ENCODE peak calls at places on chromosomes 3 and 15, in four cellular contexts. One of them, this sample, is unnamed.

GRCh38 chr15:101578443-101578894 is 73.7 kb downstream of the TM2D3 start:
- DNase-seq in HTR-8/SVneo: no peak
- DNase-seq in activated naive CD4-positive, alpha-beta T cell treated with anti-CD3 and anti-CD28 coated beads for 36 hours: peak; percentile 27
- DNase-seq in activated CD4-positive, alpha-beta memory T cell treated with anti-CD3 and anti-CD28 coated beads, Interleukin-2, amount 10 ng/mL, durations not matched to agents 7 days and 5 days: no peak
- DNase-seq in this sample: no peak

GRCh38 chr3:47108546-47108945 is 55.4 kb downstream of the SETD2 start:
- DNase-seq in HTR-8/SVneo: peak; percentile 13
- DNase-seq in activated naive CD4-positive, alpha-beta T cell treated with anti-CD3 and anti-CD28 coated beads for 36 hours: no peak
- DNase-seq in activated CD4-positive, alpha-beta memory T cell treated with anti-CD3 and anti-CD28 coated beads, Interleukin-2, amount 10 ng/mL, durations not matched to agents 7 days and 5 days: no peak
- DNase-seq in this sample: no peak

GRCh38 chr3:128231596-128231995 is 78.3 kb downstream of the EEFSEC start:
- DNase-seq in HTR-8/SVneo: no peak
- DNase-seq in activated naive CD4-positive, alpha-beta T cell treated with anti-CD3 and anti-CD28 coated beads for 36 hours: no peak
- DNase-seq in activated CD4-positive, alpha-beta memory T cell treated with anti-CD3 and anti-CD28 coated beads, Interleukin-2, amount 10 ng/mL, durations not matched to agents 7 days and 5 days: no peak
- DNase-seq in this sample: no peak

GRCh38 chr15:58632789-58633188 is 116.7 kb downstream of the ADAM10 start:
- DNase-seq in HTR-8/SVneo: no peak
- DNase-seq in activated naive CD4-positive, alpha-beta T cell treated with anti-CD3 and anti-CD28 coated beads for 36 hours: no peak
- DNase-seq in activated CD4-positive, alpha-beta memory T cell treated with anti-CD3 and anti-CD28 coated beads, Interleukin-2, amount 10 ng/mL, durations not matched to agents 7 days and 5 days: no peak
- DNase-seq in this sample: no peak

GRCh38 chr3:82493858-82494257 is 732.4 kb upstream of the GBE1 start:
- DNase-seq in HTR-8/SVneo: no peak
- DNase-seq in activated naive CD4-positive, alpha-beta T cell treated with anti-CD3 and anti-CD28 coated beads for 36 hours: no peak
- DNase-seq in activated CD4-positive, alpha-beta memory T cell treated with anti-CD3 and anti-CD28 coated beads, Interleukin-2, amount 10 ng/mL, durations not matched to agents 7 days and 5 days: no peak
- DNase-seq in this sample: no peak

GRCh38 chr3:124634210-124635168 is 95.8 kb upstream of the UMPS start:
- DNase-seq in HTR-8/SVneo: no peak
- DNase-seq in activated naive CD4-positive, alpha-beta T cell treated with anti-CD3 and anti-CD28 coated beads for 36 hours: no peak
- DNase-seq in activated CD4-positive, alpha-beta memory T cell treated with anti-CD3 and anti-CD28 coated beads, Interleukin-2, amount 10 ng/mL, durations not matched to agents 7 days and 5 days: no peak
- DNase-seq in this sample: no peak

GRCh38 chr3:27880969-27881892 is 159.1 kb upstream of the EOMES start:
- DNase-seq in HTR-8/SVneo: no peak
- DNase-seq in activated naive CD4-positive, alpha-beta T cell treated with anti-CD3 and anti-CD28 coated beads for 36 hours: peak; percentile 41
- DNase-seq in activated CD4-positive, alpha-beta memory T cell treated with anti-CD3 and anti-CD28 coated beads, Interleukin-2, amount 10 ng/mL, durations not matched to agents 7 days and 5 days: peak; percentile 52
- DNase-seq in this sample: no peak

GRCh38 chr3:197956626-197956988 is 3.4 kb upstream of the LMLN start:
- DNase-seq in HTR-8/SVneo: no peak
- DNase-seq in activated naive CD4-positive, alpha-beta T cell treated with anti-CD3 and anti-CD28 coated beads for 36 hours: no peak
- DNase-seq in activated CD4-positive, alpha-beta memory T cell treated with anti-CD3 and anti-CD28 coated beads, Interleukin-2, amount 10 ng/mL, durations not matched to agents 7 days and 5 days: no peak
- DNase-seq in this sample: no peak

GRCh38 chr15:29364429-29365078 is 94.9 kb upstream of the NSMCE3 start:
- DNase-seq in HTR-8/SVneo: peak; percentile 14
- DNase-seq in activated naive CD4-positive, alpha-beta T cell treated with anti-CD3 and anti-CD28 coated beads for 36 hours: no peak
- DNase-seq in activated CD4-positive, alpha-beta memory T cell treated with anti-CD3 and anti-CD28 coated beads, Interleukin-2, amount 10 ng/mL, durations not matched to agents 7 days and 5 days: no peak
- DNase-seq in this sample: no peak

GRCh38 chr15:50131617-50132016 is 12.6 kb upstream of the ATP8B4 start:
- DNase-seq in HTR-8/SVneo: no peak
- DNase-seq in activated naive CD4-positive, alpha-beta T cell treated with anti-CD3 and anti-CD28 coated beads for 36 hours: no peak
- DNase-seq in activated CD4-positive, alpha-beta memory T cell treated with anti-CD3 and anti-CD28 coated beads, Interleukin-2, amount 10 ng/mL, durations not matched to agents 7 days and 5 days: no peak
- DNase-seq in this sample: no peak

GRCh38 chr3:21902956-21903355 is 151.9 kb upstream of the ZNF385D start:
- DNase-seq in HTR-8/SVneo: no peak
- DNase-seq in activated naive CD4-positive, alpha-beta T cell treated with anti-CD3 and anti-CD28 coated beads for 36 hours: no peak
- DNase-seq in activated CD4-positive, alpha-beta memory T cell treated with anti-CD3 and anti-CD28 coated beads, Interleukin-2, amount 10 ng/mL, durations not matched to agents 7 days and 5 days: no peak
- DNase-seq in this sample: no peak

GRCh38 chr15:32098033-32098432 is 67.7 kb downstream of the CHRNA7 start:
- DNase-seq in HTR-8/SVneo: no peak
- DNase-seq in activated naive CD4-positive, alpha-beta T cell treated with anti-CD3 and anti-CD28 coated beads for 36 hours: no peak
- DNase-seq in activated CD4-positive, alpha-beta memory T cell treated with anti-CD3 and anti-CD28 coated beads, Interleukin-2, amount 10 ng/mL, durations not matched to agents 7 days and 5 days: no peak
- DNase-seq in this sample: no peak

GRCh38 chr3:118803096-118803476 is 231.6 kb downstream of the IGSF11 start:
- DNase-seq in HTR-8/SVneo: no peak
- DNase-seq in activated naive CD4-positive, alpha-beta T cell treated with anti-CD3 and anti-CD28 coated beads for 36 hours: no peak
- DNase-seq in activated CD4-positive, alpha-beta memory T cell treated with anti-CD3 and anti-CD28 coated beads, Interleukin-2, amount 10 ng/mL, durations not matched to agents 7 days and 5 days: no peak
- DNase-seq in this sample: no peak

GRCh38 chr15:40693904-40694705 is 869 bp upstream of the RAD51 start:
- DNase-seq in HTR-8/SVneo: no peak
- DNase-seq in activated naive CD4-positive, alpha-beta T cell treated with anti-CD3 and anti-CD28 coated beads for 36 hours: peak; percentile 24
- DNase-seq in activated CD4-positive, alpha-beta memory T cell treated with anti-CD3 and anti-CD28 coated beads, Interleukin-2, amount 10 ng/mL, durations not matched to agents 7 days and 5 days: no peak
- DNase-seq in this sample: no peak

GRCh38 chr15:70530035-70530499 is 233.3 kb downstream of the UACA start:
- DNase-seq in HTR-8/SVneo: no peak
- DNase-seq in activated naive CD4-positive, alpha-beta T cell treated with anti-CD3 and anti-CD28 coated beads for 36 hours: no peak
- DNase-seq in activated CD4-positive, alpha-beta memory T cell treated with anti-CD3 and anti-CD28 coated beads, Interleukin-2, amount 10 ng/mL, durations not matched to agents 7 days and 5 days: no peak
- DNase-seq in this sample: no peak

GRCh38 chr3:71444028-71444860 is 139.3 kb downstream of the FOXP1 start:
- DNase-seq in HTR-8/SVneo: peak; percentile 29
- DNase-seq in activated naive CD4-positive, alpha-beta T cell treated with anti-CD3 and anti-CD28 coated beads for 36 hours: peak; percentile 80
- DNase-seq in activated CD4-positive, alpha-beta memory T cell treated with anti-CD3 and anti-CD28 coated beads, Interleukin-2, amount 10 ng/mL, durations not matched to agents 7 days and 5 days: peak; percentile 79
- DNase-seq in this sample: peak; percentile 80

GRCh38 chr3:170049146-170050000 is 11.6 kb downstream of the GPR160 start:
- DNase-seq in HTR-8/SVneo: peak; percentile 15
- DNase-seq in activated naive CD4-positive, alpha-beta T cell treated with anti-CD3 and anti-CD28 coated beads for 36 hours: no peak
- DNase-seq in activated CD4-positive, alpha-beta memory T cell treated with anti-CD3 and anti-CD28 coated beads, Interleukin-2, amount 10 ng/mL, durations not matched to agents 7 days and 5 days: no peak
- DNase-seq in this sample: peak; percentile 67

GRCh38 chr3:197854596-197855343 is 63.7 kb downstream of the LRCH3 start:
- DNase-seq in HTR-8/SVneo: peak; percentile 86
- DNase-seq in activated naive CD4-positive, alpha-beta T cell treated with anti-CD3 and anti-CD28 coated beads for 36 hours: no peak
- DNase-seq in activated CD4-positive, alpha-beta memory T cell treated with anti-CD3 and anti-CD28 coated beads, Interleukin-2, amount 10 ng/mL, durations not matched to agents 7 days and 5 days: no peak
- DNase-seq in this sample: no peak

GRCh38 chr3:155572085-155572484 is 172.8 kb downstream of the PLCH1 start:
- DNase-seq in HTR-8/SVneo: no peak
- DNase-seq in activated naive CD4-positive, alpha-beta T cell treated with anti-CD3 and anti-CD28 coated beads for 36 hours: no peak
- DNase-seq in activated CD4-positive, alpha-beta memory T cell treated with anti-CD3 and anti-CD28 coated beads, Interleukin-2, amount 10 ng/mL, durations not matched to agents 7 days and 5 days: no peak
- DNase-seq in this sample: no peak

GRCh38 chr3:24680214-24680967 is 185.7 kb upstream of the THRB start:
- DNase-seq in HTR-8/SVneo: no peak
- DNase-seq in activated naive CD4-positive, alpha-beta T cell treated with anti-CD3 and anti-CD28 coated beads for 36 hours: peak; percentile 73
- DNase-seq in activated CD4-positive, alpha-beta memory T cell treated with anti-CD3 and anti-CD28 coated beads, Interleukin-2, amount 10 ng/mL, durations not matched to agents 7 days and 5 days: peak; percentile 55
- DNase-seq in this sample: peak; percentile 64

GRCh38 chr15:80601256-80601655 is 93.9 kb upstream of the ABHD17C start:
- DNase-seq in HTR-8/SVneo: no peak
- DNase-seq in activated naive CD4-positive, alpha-beta T cell treated with anti-CD3 and anti-CD28 coated beads for 36 hours: no peak
- DNase-seq in activated CD4-positive, alpha-beta memory T cell treated with anti-CD3 and anti-CD28 coated beads, Interleukin-2, amount 10 ng/mL, durations not matched to agents 7 days and 5 days: no peak
- DNase-seq in this sample: no peak

GRCh38 chr3:53046171-53047170 is 598 bp upstream of the SFMBT1 start:
- DNase-seq in HTR-8/SVneo: peak; percentile 64
- DNase-seq in activated naive CD4-positive, alpha-beta T cell treated with anti-CD3 and anti-CD28 coated beads for 36 hours: peak; percentile 67
- DNase-seq in activated CD4-positive, alpha-beta memory T cell treated with anti-CD3 and anti-CD28 coated beads, Interleukin-2, amount 10 ng/mL, durations not matched to agents 7 days and 5 days: peak; percentile 70
- DNase-seq in this sample: peak; percentile 73

GRCh38 chr3:166446291-166446690 is 609.1 kb upstream of the BCHE start:
- DNase-seq in HTR-8/SVneo: no peak
- DNase-seq in activated naive CD4-positive, alpha-beta T cell treated with anti-CD3 and anti-CD28 coated beads for 36 hours: no peak
- DNase-seq in activated CD4-positive, alpha-beta memory T cell treated with anti-CD3 and anti-CD28 coated beads, Interleukin-2, amount 10 ng/mL, durations not matched to agents 7 days and 5 days: no peak
- DNase-seq in this sample: no peak

GRCh38 chr15:53758412-53758811 is 1.1 kb downstream of the WDR72 start:
- DNase-seq in HTR-8/SVneo: no peak
- DNase-seq in activated naive CD4-positive, alpha-beta T cell treated with anti-CD3 and anti-CD28 coated beads for 36 hours: no peak
- DNase-seq in activated CD4-positive, alpha-beta memory T cell treated with anti-CD3 and anti-CD28 coated beads, Interleukin-2, amount 10 ng/mL, durations not matched to agents 7 days and 5 days: no peak
- DNase-seq in this sample: no peak

GRCh38 chr3:194890086-194890485 is 204.4 kb downstream of the FAM43A start:
- DNase-seq in HTR-8/SVneo: no peak
- DNase-seq in activated naive CD4-positive, alpha-beta T cell treated with anti-CD3 and anti-CD28 coated beads for 36 hours: no peak
- DNase-seq in activated CD4-positive, alpha-beta memory T cell treated with anti-CD3 and anti-CD28 coated beads, Interleukin-2, amount 10 ng/mL, durations not matched to agents 7 days and 5 days: no peak
- DNase-seq in this sample: no peak

GRCh38 chr3:156400062-156400461 is 154.9 kb downstream of the SSR3 start:
- DNase-seq in HTR-8/SVneo: no peak
- DNase-seq in activated naive CD4-positive, alpha-beta T cell treated with anti-CD3 and anti-CD28 coated beads for 36 hours: no peak
- DNase-seq in activated CD4-positive, alpha-beta memory T cell treated with anti-CD3 and anti-CD28 coated beads, Interleukin-2, amount 10 ng/mL, durations not matched to agents 7 days and 5 days: no peak
- DNase-seq in this sample: no peak

GRCh38 chr15:101088788-101089578 is 162.9 kb downstream of the CHSY1 start:
- DNase-seq in HTR-8/SVneo: peak; percentile 74
- DNase-seq in activated naive CD4-positive, alpha-beta T cell treated with anti-CD3 and anti-CD28 coated beads for 36 hours: peak; percentile 83
- DNase-seq in activated CD4-positive, alpha-beta memory T cell treated with anti-CD3 and anti-CD28 coated beads, Interleukin-2, amount 10 ng/mL, durations not matched to agents 7 days and 5 days: peak; percentile 81
- DNase-seq in this sample: peak; percentile 83

GRCh38 chr3:137514853-137515252 is 249.3 kb upstream of the SOX14 start:
- DNase-seq in HTR-8/SVneo: no peak
- DNase-seq in activated naive CD4-positive, alpha-beta T cell treated with anti-CD3 and anti-CD28 coated beads for 36 hours: no peak
- DNase-seq in activated CD4-positive, alpha-beta memory T cell treated with anti-CD3 and anti-CD28 coated beads, Interleukin-2, amount 10 ng/mL, durations not matched to agents 7 days and 5 days: no peak
- DNase-seq in this sample: no peak

GRCh38 chr3:150871192-150871591 is 34.0 kb downstream of the MINDY4B start:
- DNase-seq in HTR-8/SVneo: no peak
- DNase-seq in activated naive CD4-positive, alpha-beta T cell treated with anti-CD3 and anti-CD28 coated beads for 36 hours: no peak
- DNase-seq in activated CD4-positive, alpha-beta memory T cell treated with anti-CD3 and anti-CD28 coated beads, Interleukin-2, amount 10 ng/mL, durations not matched to agents 7 days and 5 days: no peak
- DNase-seq in this sample: no peak

GRCh38 chr3:120563356-120564022 is 32.6 kb upstream of the NDUFB4 start:
- DNase-seq in HTR-8/SVneo: no peak
- DNase-seq in activated naive CD4-positive, alpha-beta T cell treated with anti-CD3 and anti-CD28 coated beads for 36 hours: no peak
- DNase-seq in activated CD4-positive, alpha-beta memory T cell treated with anti-CD3 and anti-CD28 coated beads, Interleukin-2, amount 10 ng/mL, durations not matched to agents 7 days and 5 days: no peak
- DNase-seq in this sample: peak; percentile 44

GRCh38 chr15:57149196-57149595 is 227.1 kb upstream of the CGNL1 start:
- DNase-seq in HTR-8/SVneo: no peak
- DNase-seq in activated naive CD4-positive, alpha-beta T cell treated with anti-CD3 and anti-CD28 coated beads for 36 hours: no peak
- DNase-seq in activated CD4-positive, alpha-beta memory T cell treated with anti-CD3 and anti-CD28 coated beads, Interleukin-2, amount 10 ng/mL, durations not matched to agents 7 days and 5 days: no peak
- DNase-seq in this sample: no peak